ENCODE peak calls at places on chromosomes 6 and 20, in seven cellular contexts. J, L, X, U, T, A and V are unnamed samples.

GRCh38 chr6:47721189-47721588 is 22.8 kb downstream of the ADGRF4 start:
- DNase-seq in J (no peak), L (no peak), X (no peak), U (no peak), T (no peak), A (no peak), V (no peak)

GRCh38 chr6:33570806-33571636 is 9.1 kb downstream of the BAK1 start:
- DNase-seq in J (no peak), L (peak; percentile 85), X (peak; percentile 85), U (peak; percentile 63), T (peak; percentile 31), A (peak; percentile 91), V (peak; percentile 60)

GRCh38 chr6:127547909-127548649 is 28.9 kb upstream of the C6orf58 start:
- DNase-seq in J (no peak), L (no peak), X (no peak), U (peak; percentile 26), T (no peak), A (no peak), V (peak; percentile 14)

GRCh38 chr20:24423291-24423690 is 46.1 kb upstream of the SYNDIG1 start:
- DNase-seq in J (no peak), L (no peak), X (no peak), U (no peak), T (no peak), A (no peak), V (no peak)

GRCh38 chr6:11700118-11700718 is 78.4 kb downstream of the ADTRP start:
- DNase-seq in J (peak; percentile 76), L (no peak), X (no peak), U (peak; percentile 72), T (peak; percentile 32), A (no peak), V (peak; percentile 66)

GRCh38 chr20:64247970-64248841 is 7.3 kb upstream of the PCMTD2 start:
- DNase-seq in J (no peak), L (no peak), X (peak; percentile 10), U (no peak), T (no peak), A (no peak), V (no peak)

GRCh38 chr6:117677553-117678131 is 2.4 kb downstream of the NUS1 start:
- DNase-seq in J (no peak), L (no peak), X (no peak), U (peak; percentile 89), T (no peak), A (no peak), V (peak; percentile 5)

GRCh38 chr20:20457392-20458126 is 89.7 kb downstream of the INSM1 start:
- DNase-seq in J (peak; percentile 56), L (no peak), X (no peak), U (peak; percentile 56), T (no peak), A (no peak), V (no peak)

GRCh38 chr20:32743237-32744112 is at the start of gene COMMD7:
- DNase-seq in J (peak; percentile 63), L (peak; percentile 70), X (peak; percentile 73), U (peak; percentile 38), T (no peak), A (peak; percentile 82), V (peak; percentile 57)

GRCh38 chr6:110329729-110330436 is 28.3 kb downstream of the METTL24 start:
- DNase-seq in J (no peak), L (peak; percentile 29), X (no peak), U (peak; percentile 2), T (no peak), A (no peak), V (peak; percentile 52)

GRCh38 chr20:56875052-56875663 is 246.1 kb downstream of the TFAP2C start:
- DNase-seq in J (no peak), L (no peak), X (no peak), U (peak; percentile 79), T (peak; percentile 10), A (no peak), V (peak; percentile 67)

GRCh38 chr6:22880686-22881433 is 311.5 kb downstream of the HDGFL1 start:
- DNase-seq in J (no peak), L (no peak), X (no peak), U (peak; percentile 94), T (no peak), A (no peak), V (peak; percentile 97)

GRCh38 chr20:9572690-9573089 is 58.3 kb downstream of the LAMP5 start:
- DNase-seq in J (no peak), L (no peak), X (no peak), U (no peak), T (no peak), A (no peak), V (no peak)

GRCh38 chr6:158411998-158412397 is 99.7 kb downstream of the TULP4 start:
- DNase-seq in J (no peak), L (no peak), X (no peak), U (no peak), T (peak; percentile 48), A (no peak), V (no peak)

GRCh38 chr6:69729870-69730449 is 66.8 kb downstream of the LMBRD1 start:
- DNase-seq in J (no peak), L (no peak), X (no peak), U (peak; percentile 13), T (no peak), A (no peak), V (peak; percentile 1)

GRCh38 chr20:4159765-4160490 is 144.6 kb upstream of the RNF24 start:
- DNase-seq in J (no peak), L (peak; percentile 11), X (no peak), U (no peak), T (no peak), A (peak; percentile 33), V (no peak)

GRCh38 chr6:54846857-54847721 is 518 bp downstream of the FAM83B start:
- DNase-seq in J (no peak), L (peak; percentile 35), X (no peak), U (no peak), T (no peak), A (no peak), V (no peak)

GRCh38 chr6:35140991-35141720 is at the start of gene TCP11:
- DNase-seq in J (no peak), L (peak; percentile 32), X (peak; percentile 38), U (no peak), T (no peak), A (peak; percentile 65), V (peak; percentile 15)

GRCh38 chr6:41707565-41708200 is 27.7 kb downstream of the TFEB start:
- DNase-seq in J (no peak), L (no peak), X (no peak), U (no peak), T (no peak), A (peak; percentile 67), V (no peak)

GRCh38 chr6:147173675-147174339 is 30.4 kb upstream of the STXBP5 start:
- DNase-seq in J (no peak), L (no peak), X (no peak), U (no peak), T (no peak), A (no peak), V (no peak)

GRCh38 chr6:164121527-164121926 is 707.0 kb downstream of the QKI start:
- DNase-seq in J (no peak), L (no peak), X (no peak), U (no peak), T (no peak), A (no peak), V (no peak)

GRCh38 chr6:134537146-134537555 is 219.2 kb upstream of the SGK1 start:
- DNase-seq in J (no peak), L (no peak), X (no peak), U (peak; percentile 96), T (peak; percentile 92), A (no peak), V (peak; percentile 90)

GRCh38 chr6:122530440-122531046 is 58.9 kb upstream of the SERINC1 start:
- DNase-seq in J (peak; percentile 53), L (no peak), X (peak; percentile 53), U (peak; percentile 68), T (peak; percentile 62), A (no peak), V (peak; percentile 64)

GRCh38 chr20:7379621-7380220 is 560.5 kb downstream of the HAO1 start:
- DNase-seq in J (no peak), L (no peak), X (no peak), U (peak; percentile 2), T (no peak), A (no peak), V (peak; percentile 24)

GRCh38 chr6:7146079-7146828 is 38.5 kb downstream of the RREB1 start:
- DNase-seq in J (peak; percentile 61), L (peak; percentile 59), X (peak; percentile 76), U (peak; percentile 69), T (no peak), A (peak; percentile 76), V (peak; percentile 61)

DNA sequence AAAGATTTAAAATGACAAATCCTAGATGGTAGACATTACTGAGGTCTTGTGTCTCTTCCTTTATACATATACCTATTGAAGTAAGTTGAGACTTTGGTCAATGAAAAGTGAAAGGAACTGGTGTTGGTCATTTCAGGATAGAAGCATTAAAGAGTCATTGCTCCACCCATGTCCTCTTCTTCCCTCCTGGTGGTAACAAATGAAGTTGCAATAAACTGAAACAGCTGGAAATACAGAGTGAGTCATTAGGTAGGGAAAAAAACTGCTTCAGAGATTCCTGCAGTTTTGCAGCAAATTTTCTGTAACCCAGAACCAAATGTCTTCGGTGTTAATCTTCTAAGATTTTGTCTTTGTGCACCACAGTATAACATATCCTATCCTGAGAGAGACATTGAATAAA is 447.9 kb downstream of the EYS start:
- DNase-seq in J (no peak), L (no peak), X (no peak), U (peak; percentile 43), T (no peak), A (no peak), V (no peak)
- TF ChIP-seq CTCF in J (no peak), L (no peak), X (no peak), U (peak; percentile 30), T (no peak), A (no peak), V (no peak)

GRCh38 chr20:44837949-44838348 is 27.6 kb upstream of the RIMS4 start:
- DNase-seq in J (no peak), L (no peak), X (no peak), U (no peak), T (no peak), A (no peak), V (no peak)

GRCh38 chr20:44833437-44833836 is 23.1 kb upstream of the RIMS4 start:
- DNase-seq in J (no peak), L (no peak), X (no peak), U (no peak), T (no peak), A (no peak), V (no peak)

GRCh38 chr20:44836596-44837120 is 26.3 kb upstream of the RIMS4 start:
- DNase-seq in J (no peak), L (no peak), X (no peak), U (no peak), T (no peak), A (no peak), V (no peak)

GRCh38 chr20:44834693-44835092 is 24.3 kb upstream of the RIMS4 start:
- DNase-seq in J (no peak), L (no peak), X (no peak), U (no peak), T (no peak), A (no peak), V (no peak)

GRCh38 chr20:44835661-44836221 is 25.4 kb upstream of the RIMS4 start:
- DNase-seq in J (no peak), L (no peak), X (no peak), U (no peak), T (no peak), A (no peak), V (no peak)
- H3K4me3 ChIP-seq in J (no peak overlapping the region), L (no peak overlapping the region), X (no peak overlapping the region), U (no peak overlapping the region), T (no peak overlapping the region), A (no peak overlapping the region), V (no peak overlapping the region)

GRCh38 chr20:37282558-37282957 is 6.9 kb upstream of the MANBAL start:
- DNase-seq in J (no peak), L (no peak), X (no peak), U (peak; percentile 84), T (no peak), A (no peak), V (peak; percentile 86)
- TF ChIP-seq CTCF in J (peak; percentile 7), L (no peak), X (no peak), U (peak; percentile 73), T (peak; percentile 28), A (no peak), V (peak; percentile 90)

GRCh38 chr20:5509803-5510202 is 193.0 kb upstream of the PROKR2 start:
- DNase-seq in J (no peak), L (no peak), X (no peak), U (no peak), T (no peak), A (no peak), V (no peak)
- H3K4me3 ChIP-seq in J (no peak overlapping the region), L (no peak overlapping the region), X (no peak overlapping the region), U (no peak overlapping the region), T (no peak overlapping the region), A (no peak overlapping the region), V (no peak overlapping the region)